ENCODE peak calls at places on chromosome 12, in eight cellular contexts. J is stomach, U is fibroblast of lung, E is psoas muscle, K is left ventricle myocardium inferior, O is lower lobe of right lung, B is sigmoid colon, D is thoracic aorta. S is an unnamed sample.

GRCh38 chr12:19288603-19289244 is 150.6 kb upstream of the AEBP2 start:
- DNase-seq in E (no peak), O (no peak), B (no peak), K (no peak), J (no peak), U (peak; percentile 62), D (no peak), S (no peak)

GRCh38 chr12:100688451-100688864 is 106.1 kb upstream of the ANO4 start:
- DNase-seq in J (no peak), O (no peak), U (no peak), E (no peak), B (no peak), D (no peak), K (no peak), S (no peak)

GRCh38 chr12:76919388-76920181 is 40.8 kb upstream of the CSRP2 start:
- DNase-seq in J (no peak), K (no peak), U (no peak), B (no peak), O (no peak), D (no peak), E (no peak), S (no peak)

GRCh38 chr12:102950107-102950949 is 7.1 kb upstream of the ASCL1 start:
- DNase-seq in D (no peak), E (no peak), B (no peak), K (no peak), U (no peak), J (peak; percentile 45), O (peak; percentile 48), S (no peak)

GRCh38 chr12:51977320-51977753 is 25.8 kb downstream of the ACVR1B start:
- DNase-seq in B (no peak), O (no peak), K (no peak), E (no peak), J (no peak), U (no peak), D (no peak), S (peak; percentile 80)

GRCh38 chr12:55001198-55001827 is 16.8 kb upstream of the TESPA1 start:
- DNase-seq in E (no peak), O (no peak), U (no peak), D (no peak), K (no peak), J (no peak), B (no peak), S (no peak)

GRCh38 chr12:43571885-43572284 is 19.9 kb upstream of the ADAMTS20 start:
- DNase-seq in O (no peak), K (no peak), U (no peak), D (no peak), B (no peak), J (no peak), E (no peak), S (no peak)

GRCh38 chr12:47020211-47020821 is 59.1 kb upstream of the PCED1B start:
- DNase-seq in U (no peak), J (no peak), B (no peak), E (no peak), D (no peak), K (no peak), O (no peak), S (no peak)

GRCh38 chr12:75724913-75725312 is 213.5 kb upstream of the KRR1 start:
- DNase-seq in E (no peak), U (peak; percentile 98), K (no peak), O (no peak), D (no peak), J (no peak), B (peak; percentile 67), S (peak; percentile 22)

GRCh38 chr12:55965240-55965639 is 602 bp downstream of the PMEL start:
- DNase-seq in U (no peak), B (no peak), O (no peak), E (no peak), D (no peak), J (no peak), K (no peak), S (no peak)

GRCh38 chr12:105076098-105076497 is 8.2 kb downstream of the ALDH1L2 start:
- DNase-seq in J (no peak), B (no peak), K (no peak), E (no peak), D (no peak), O (no peak), U (no peak), S (no peak)

GRCh38 chr12:80195143-80195726 is 95.9 kb downstream of the OTOGL start:
- DNase-seq in J (no peak), B (no peak), E (no peak), K (no peak), O (no peak), U (peak; percentile 83), D (no peak), S (peak; percentile 14)

GRCh38 chr12:30396576-30396975 is 299.1 kb downstream of the IPO8 start:
- DNase-seq in O (no peak), U (no peak), J (no peak), K (no peak), B (no peak), E (no peak), D (no peak), S (no peak)

GRCh38 chr12:126762150-126762549 is 1504.8 kb upstream of the TMEM132C start:
- DNase-seq in D (no peak), E (no peak), U (no peak), B (no peak), K (no peak), J (no peak), O (no peak), S (no peak)

DNA sequence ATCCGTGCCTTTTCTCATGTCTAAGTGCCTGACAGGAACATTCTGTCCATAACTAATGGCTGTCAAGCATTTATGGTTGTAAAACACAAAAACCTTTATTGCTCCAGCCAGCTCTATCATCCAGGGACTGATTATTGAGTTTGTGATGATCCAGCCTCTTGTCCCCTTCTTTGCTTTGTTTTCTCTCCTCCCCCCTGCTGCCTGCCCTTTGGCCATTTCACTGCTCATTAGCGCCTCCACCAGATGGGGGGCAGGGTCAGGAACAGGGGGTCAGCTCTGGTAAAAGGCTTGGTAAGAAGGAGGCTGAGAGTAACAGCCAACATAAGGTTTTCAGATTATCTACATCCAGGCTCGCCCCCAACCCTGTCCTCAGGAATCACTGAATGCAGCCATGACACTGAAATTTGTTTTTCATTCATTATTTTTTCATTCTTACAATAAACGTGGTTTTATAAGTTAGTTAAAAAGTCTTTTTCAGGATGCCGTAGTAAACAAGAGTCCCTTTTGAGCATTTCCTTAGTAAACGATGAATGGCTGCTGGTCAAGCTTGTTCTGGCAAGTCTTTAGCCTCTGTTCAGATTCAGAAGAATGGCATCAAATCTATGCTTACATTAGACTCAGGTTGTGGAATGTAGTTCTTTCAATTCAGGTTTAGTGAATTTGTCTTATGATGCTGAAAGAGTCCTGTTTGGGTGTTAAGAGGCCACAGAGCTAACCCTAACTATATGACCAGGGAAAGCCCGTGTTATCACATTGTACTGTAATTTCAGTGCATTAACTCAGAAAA is 21.7 kb downstream of the HMGA2 start:
- DNase-seq in B (no peak), K (no peak), D (no peak), O (no peak), J (no peak), E (no peak), U (no peak), S (no peak)
- TF ChIP-seq CTCF in B (no peak), K (no peak), D (no peak), O (no peak), J (no peak), E (no peak), U (peak; percentile 13), S (no peak)

GRCh38 chr12:57104292-57104910 is 6.8 kb downstream of the STAT6 start:
- DNase-seq in O (no peak), D (no peak), J (peak; percentile 22), U (no peak), B (no peak), E (no peak), K (no peak), S (no peak)

GRCh38 chr12:57107456-57107855 is 3.7 kb downstream of the STAT6 start:
- DNase-seq in J (peak; percentile 21), E (no peak), K (no peak), D (no peak), O (no peak), U (no peak), B (no peak), S (no peak)

GRCh38 chr12:57103856-57104255 is 7.3 kb downstream of the STAT6 start:
- DNase-seq in O (no peak), E (no peak), K (no peak), J (no peak), D (no peak), U (no peak), B (no peak), S (no peak)

GRCh38 chr12:57105011-57105753 is 6.0 kb downstream of the STAT6 start:
- DNase-seq in K (no peak), B (no peak), J (peak; percentile 17), E (no peak), D (no peak), U (no peak), O (no peak), S (no peak)

GRCh38 chr12:57106021-57106708 is 5.0 kb downstream of the STAT6 start:
- DNase-seq in O (no peak), B (no peak), J (peak; percentile 20), K (no peak), U (no peak), E (no peak), D (no peak), S (no peak)
- H3K36me3 ChIP-seq in O (peaks cover 74% of the 10 kb centered on the region), B (peaks cover 18% of the 10 kb centered on the region), J (peaks cover 72% of the 10 kb centered on the region), K (peaks cover 50% of the 10 kb centered on the region), U (peaks cover 22% of the 10 kb centered on the region), E (no peaks in the 10 kb centered on the region), D (peaks cover 48% of the 10 kb centered on the region), S (peaks cover 20% of the 10 kb centered on the region)

GRCh38 chr12:133135747-133136146 is 5.3 kb downstream of the ZNF10 start:
- DNase-seq in B (no peak), O (no peak), U (no peak), E (no peak), K (no peak), J (no peak), D (no peak), S (no peak)
- H3K9me3 ChIP-seq in B (peaks cover 53% of the 10 kb centered on the region), O (peaks cover 83% of the 10 kb centered on the region), U (no peaks in the 10 kb centered on the region), E (peaks cover 81% of the 10 kb centered on the region), K (peaks cover 86% of the 10 kb centered on the region), J (peaks cover 59% of the 10 kb centered on the region), D (peaks cover 84% of the 10 kb centered on the region), S (no peaks in the 10 kb centered on the region)

DNA sequence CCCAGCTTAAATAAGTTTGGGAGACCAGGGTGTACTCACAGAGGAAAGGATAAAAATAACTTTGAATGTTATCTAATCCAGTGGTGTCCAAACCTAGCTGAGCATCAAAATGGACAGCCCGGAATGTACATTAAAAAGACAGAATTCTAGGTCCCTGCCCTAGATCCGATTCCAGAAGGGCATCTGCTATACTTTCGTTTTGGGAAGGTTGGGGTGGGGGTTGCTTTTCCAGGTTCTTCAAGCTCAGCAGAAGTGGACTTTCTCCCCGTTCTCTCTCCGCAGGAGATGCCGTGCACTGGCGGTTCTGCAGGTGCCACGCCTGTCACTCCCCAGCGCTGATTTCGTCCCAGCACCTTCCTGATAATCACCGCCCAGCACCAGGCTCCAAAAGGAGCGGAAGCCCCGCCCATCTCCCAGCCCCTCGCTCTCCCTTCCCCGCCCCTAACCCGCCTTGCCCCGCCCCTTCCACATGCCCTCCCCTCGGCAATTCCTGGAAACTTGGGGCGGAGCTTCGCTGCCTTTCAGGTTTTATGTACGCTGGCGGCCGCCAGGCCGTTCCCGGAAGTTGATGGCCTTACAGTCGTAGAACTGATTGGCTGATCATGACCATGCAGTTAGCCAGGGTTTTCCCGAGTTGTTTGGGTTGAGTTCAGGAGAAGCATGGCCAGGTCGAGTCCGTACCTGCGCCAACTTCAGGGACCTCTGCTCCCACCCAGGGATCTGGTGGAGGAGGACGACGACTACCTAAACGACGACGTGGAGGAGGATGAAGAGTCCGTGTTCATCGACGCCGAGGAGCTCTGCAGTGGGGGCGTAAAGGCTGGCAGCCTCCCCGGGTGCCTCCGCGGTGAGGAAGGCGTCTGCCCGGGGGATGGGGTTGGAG is at the start of gene HELB:
- DNase-seq in O (peak; percentile 99), E (peak; percentile 96), K (peak; percentile 98), U (peak; percentile 96), D (peak; percentile 95), J (peak; percentile 100), B (peak; percentile 99), S (peak; percentile 99)
- TF ChIP-seq CTCF in O (no peak), E (no peak), K (no peak), U (no peak), D (no peak), J (no peak), B (no peak), S (no peak)